ENCODE peak calls at places on chromosome 11, in nine cellular contexts. One of them, this sample, is unnamed.

GRCh38 chr11:5605849-5606248 is 9.4 kb downstream of the TRIM6 start:
- DNase-seq in fibroblast of pulmonary artery: peak
- DNase-seq in psoas muscle: no peak
- DNase-seq in neuronal stem cell: no peak
- DNase-seq in mucosa of gallbladder: no peak
- DNase-seq in iPS DF 6.9: no peak
- DNase-seq in MCF 10A: peak
- DNase-seq in H9: no peak
- DNase-seq in central memory CD4-positive, alpha-beta T cell: no peak
- DNase-seq in this sample: no peak

GRCh38 chr11:27934830-27935145 is 173.2 kb downstream of the KIF18A start:
- DNase-seq in central memory CD4-positive, alpha-beta T cell: no peak
- DNase-seq in MCF 10A: peak
- DNase-seq in mucosa of gallbladder: no peak
- DNase-seq in fibroblast of pulmonary artery: peak
- DNase-seq in H9: no peak
- DNase-seq in psoas muscle: no peak
- DNase-seq in neuronal stem cell: no peak
- DNase-seq in iPS DF 6.9: no peak
- DNase-seq in this sample: no peak

GRCh38 chr11:66051371-66051765 is 796 bp upstream of the SF3B2 start:
- DNase-seq in neuronal stem cell: no peak
- DNase-seq in central memory CD4-positive, alpha-beta T cell: no peak
- DNase-seq in fibroblast of pulmonary artery: no peak
- DNase-seq in psoas muscle: no peak
- DNase-seq in MCF 10A: no peak
- DNase-seq in iPS DF 6.9: no peak
- DNase-seq in mucosa of gallbladder: no peak
- DNase-seq in H9: no peak
- DNase-seq in this sample: no peak

GRCh38 chr11:33157103-33158027 is 3.9 kb downstream of the CSTF3 start:
- DNase-seq in fibroblast of pulmonary artery: no peak
- DNase-seq in mucosa of gallbladder: no peak
- DNase-seq in H9: no peak
- DNase-seq in neuronal stem cell: no peak
- DNase-seq in psoas muscle: no peak
- DNase-seq in MCF 10A: peak
- DNase-seq in iPS DF 6.9: no peak
- DNase-seq in central memory CD4-positive, alpha-beta T cell: no peak
- DNase-seq in this sample: no peak

GRCh38 chr11:66855574-66856495 is 1.0 kb upstream of the LRFN4 start:
- DNase-seq in psoas muscle: peak
- DNase-seq in MCF 10A: peak
- DNase-seq in H9: peak
- DNase-seq in fibroblast of pulmonary artery: peak
- DNase-seq in central memory CD4-positive, alpha-beta T cell: peak
- DNase-seq in mucosa of gallbladder: peak
- DNase-seq in iPS DF 6.9: no peak
- DNase-seq in neuronal stem cell: peak
- DNase-seq in this sample: peak

GRCh38 chr11:78773503-78773902 is 198.8 kb upstream of the NARS2 start:
- DNase-seq in mucosa of gallbladder: no peak
- DNase-seq in MCF 10A: no peak
- DNase-seq in fibroblast of pulmonary artery: no peak
- DNase-seq in central memory CD4-positive, alpha-beta T cell: no peak
- DNase-seq in H9: no peak
- DNase-seq in iPS DF 6.9: no peak
- DNase-seq in psoas muscle: no peak
- DNase-seq in neuronal stem cell: no peak
- DNase-seq in this sample: no peak

GRCh38 chr11:118691926-118692830 is 12.7 kb upstream of the TREH start:
- DNase-seq in mucosa of gallbladder: no peak
- DNase-seq in neuronal stem cell: no peak
- DNase-seq in MCF 10A: peak
- DNase-seq in central memory CD4-positive, alpha-beta T cell: peak
- DNase-seq in H9: no peak
- DNase-seq in psoas muscle: no peak
- DNase-seq in iPS DF 6.9: no peak
- DNase-seq in fibroblast of pulmonary artery: peak
- DNase-seq in this sample: peak

GRCh38 chr11:33613404-33613803 is 87.2 kb downstream of the C11orf91 start:
- DNase-seq in neuronal stem cell: no peak
- DNase-seq in H9: no peak
- DNase-seq in fibroblast of pulmonary artery: no peak
- DNase-seq in mucosa of gallbladder: no peak
- DNase-seq in iPS DF 6.9: no peak
- DNase-seq in psoas muscle: no peak
- DNase-seq in MCF 10A: no peak
- DNase-seq in central memory CD4-positive, alpha-beta T cell: no peak
- DNase-seq in this sample: no peak

GRCh38 chr11:28559497-28559896 is 451.3 kb downstream of the METTL15 start:
- DNase-seq in MCF 10A: no peak
- DNase-seq in H9: no peak
- DNase-seq in psoas muscle: no peak
- DNase-seq in iPS DF 6.9: no peak
- DNase-seq in fibroblast of pulmonary artery: peak
- DNase-seq in neuronal stem cell: peak
- DNase-seq in central memory CD4-positive, alpha-beta T cell: no peak
- DNase-seq in mucosa of gallbladder: no peak
- DNase-seq in this sample: peak

GRCh38 chr11:68093565-68093964 is 27.6 kb downstream of the CHKA start:
- DNase-seq in central memory CD4-positive, alpha-beta T cell: no peak
- DNase-seq in MCF 10A: no peak
- DNase-seq in psoas muscle: no peak
- DNase-seq in iPS DF 6.9: no peak
- DNase-seq in fibroblast of pulmonary artery: no peak
- DNase-seq in H9: no peak
- DNase-seq in neuronal stem cell: no peak
- DNase-seq in mucosa of gallbladder: no peak
- DNase-seq in this sample: no peak

GRCh38 chr11:16774920-16775603 is 36.6 kb downstream of the C11orf58 start:
- DNase-seq in MCF 10A: no peak
- DNase-seq in neuronal stem cell: no peak
- DNase-seq in fibroblast of pulmonary artery: no peak
- DNase-seq in central memory CD4-positive, alpha-beta T cell: no peak
- DNase-seq in H9: no peak
- DNase-seq in iPS DF 6.9: no peak
- DNase-seq in psoas muscle: no peak
- DNase-seq in mucosa of gallbladder: no peak
- DNase-seq in this sample: peak

GRCh38 chr11:57158180-57158579 is 23.6 kb upstream of the LRRC55 start:
- DNase-seq in H9: no peak
- DNase-seq in MCF 10A: no peak
- DNase-seq in central memory CD4-positive, alpha-beta T cell: no peak
- DNase-seq in mucosa of gallbladder: no peak
- DNase-seq in psoas muscle: no peak
- DNase-seq in neuronal stem cell: no peak
- DNase-seq in iPS DF 6.9: no peak
- DNase-seq in fibroblast of pulmonary artery: no peak
- DNase-seq in this sample: no peak

GRCh38 chr11:99501655-99502054 is 480.9 kb downstream of the CNTN5 start:
- DNase-seq in psoas muscle: no peak
- DNase-seq in central memory CD4-positive, alpha-beta T cell: no peak
- DNase-seq in mucosa of gallbladder: no peak
- DNase-seq in H9: no peak
- DNase-seq in fibroblast of pulmonary artery: no peak
- DNase-seq in iPS DF 6.9: no peak
- DNase-seq in neuronal stem cell: no peak
- DNase-seq in MCF 10A: no peak
- DNase-seq in this sample: no peak

GRCh38 chr11:95585071-95585751 is 204.4 kb downstream of the FAM76B start:
- DNase-seq in fibroblast of pulmonary artery: peak
- DNase-seq in mucosa of gallbladder: no peak
- DNase-seq in MCF 10A: no peak
- DNase-seq in iPS DF 6.9: no peak
- DNase-seq in psoas muscle: no peak
- DNase-seq in neuronal stem cell: no peak
- DNase-seq in central memory CD4-positive, alpha-beta T cell: no peak
- DNase-seq in H9: no peak
- DNase-seq in this sample: no peak

GRCh38 chr11:84865791-84866535 is 761.2 kb downstream of the DLG2 start:
- DNase-seq in MCF 10A: no peak
- DNase-seq in psoas muscle: no peak
- DNase-seq in central memory CD4-positive, alpha-beta T cell: no peak
- DNase-seq in neuronal stem cell: no peak
- DNase-seq in fibroblast of pulmonary artery: no peak
- DNase-seq in H9: no peak
- DNase-seq in mucosa of gallbladder: no peak
- DNase-seq in iPS DF 6.9: no peak
- DNase-seq in this sample: no peak

GRCh38 chr11:5252280-5253265 is 2.0 kb downstream of the HBG2 start:
- DNase-seq in H9: no peak
- DNase-seq in psoas muscle: no peak
- DNase-seq in mucosa of gallbladder: no peak
- DNase-seq in neuronal stem cell: no peak
- DNase-seq in iPS DF 6.9: no peak
- DNase-seq in central memory CD4-positive, alpha-beta T cell: no peak
- DNase-seq in fibroblast of pulmonary artery: no peak
- DNase-seq in MCF 10A: no peak
- DNase-seq in this sample: no peak

GRCh38 chr11:1219836-1220810 is 2.7 kb upstream of the MUC5B start:
- DNase-seq in fibroblast of pulmonary artery: peak
- DNase-seq in mucosa of gallbladder: peak
- DNase-seq in iPS DF 6.9: no peak
- DNase-seq in central memory CD4-positive, alpha-beta T cell: no peak
- DNase-seq in neuronal stem cell: no peak
- DNase-seq in H9: peak
- DNase-seq in psoas muscle: peak
- DNase-seq in MCF 10A: no peak
- DNase-seq in this sample: peak

GRCh38 chr11:46944356-46944755 is 7.8 kb downstream of the CSTPP1 start:
- DNase-seq in iPS DF 6.9: no peak
- DNase-seq in mucosa of gallbladder: no peak
- DNase-seq in psoas muscle: no peak
- DNase-seq in central memory CD4-positive, alpha-beta T cell: no peak
- DNase-seq in fibroblast of pulmonary artery: no peak
- DNase-seq in MCF 10A: no peak
- DNase-seq in H9: no peak
- DNase-seq in neuronal stem cell: no peak
- DNase-seq in this sample: no peak

GRCh38 chr11:70510106-70510505 is 111.8 kb downstream of the CTTN start:
- DNase-seq in iPS DF 6.9: no peak
- DNase-seq in H9: no peak
- DNase-seq in psoas muscle: peak
- DNase-seq in neuronal stem cell: no peak
- DNase-seq in MCF 10A: no peak
- DNase-seq in fibroblast of pulmonary artery: no peak
- DNase-seq in central memory CD4-positive, alpha-beta T cell: no peak
- DNase-seq in mucosa of gallbladder: no peak
- DNase-seq in this sample: no peak

GRCh38 chr11:67312187-67313021 is 9.1 kb downstream of the SSH3 start:
- DNase-seq in mucosa of gallbladder: peak
- DNase-seq in MCF 10A: peak
- DNase-seq in central memory CD4-positive, alpha-beta T cell: peak
- DNase-seq in fibroblast of pulmonary artery: no peak
- DNase-seq in psoas muscle: no peak
- DNase-seq in H9: no peak
- DNase-seq in neuronal stem cell: no peak
- DNase-seq in iPS DF 6.9: no peak
- DNase-seq in this sample: no peak

GRCh38 chr11:117039897-117040296 is 58.3 kb downstream of the SIK3 start:
- DNase-seq in MCF 10A: peak
- DNase-seq in neuronal stem cell: no peak
- DNase-seq in psoas muscle: no peak
- DNase-seq in mucosa of gallbladder: no peak
- DNase-seq in central memory CD4-positive, alpha-beta T cell: no peak
- DNase-seq in H9: no peak
- DNase-seq in fibroblast of pulmonary artery: no peak
- DNase-seq in iPS DF 6.9: no peak
- DNase-seq in this sample: no peak

GRCh38 chr11:4156571-4156970 is 62.0 kb downstream of the RRM1 start:
- DNase-seq in psoas muscle: no peak
- DNase-seq in mucosa of gallbladder: no peak
- DNase-seq in central memory CD4-positive, alpha-beta T cell: no peak
- DNase-seq in MCF 10A: no peak
- DNase-seq in neuronal stem cell: no peak
- DNase-seq in fibroblast of pulmonary artery: no peak
- DNase-seq in iPS DF 6.9: no peak
- DNase-seq in H9: no peak
- DNase-seq in this sample: no peak

GRCh38 chr11:119169272-119169719 is 771 bp downstream of the NLRX1 start:
- DNase-seq in fibroblast of pulmonary artery: peak
- DNase-seq in psoas muscle: peak
- DNase-seq in H9: peak
- DNase-seq in MCF 10A: peak
- DNase-seq in mucosa of gallbladder: peak
- DNase-seq in central memory CD4-positive, alpha-beta T cell: no peak
- DNase-seq in iPS DF 6.9: peak
- DNase-seq in neuronal stem cell: peak
- DNase-seq in this sample: peak

GRCh38 chr11:117417342-117417741 is 89.7 kb downstream of the CEP164 start:
- DNase-seq in central memory CD4-positive, alpha-beta T cell: no peak
- DNase-seq in MCF 10A: no peak
- DNase-seq in H9: no peak
- DNase-seq in neuronal stem cell: no peak
- DNase-seq in psoas muscle: no peak
- DNase-seq in iPS DF 6.9: no peak
- DNase-seq in fibroblast of pulmonary artery: no peak
- DNase-seq in mucosa of gallbladder: no peak
- DNase-seq in this sample: no peak

GRCh38 chr11:64305691-64306562 is 603 bp downstream of the ESRRA start:
- DNase-seq in H9: peak
- DNase-seq in iPS DF 6.9: no peak
- DNase-seq in MCF 10A: peak
- DNase-seq in mucosa of gallbladder: peak
- DNase-seq in fibroblast of pulmonary artery: peak
- DNase-seq in central memory CD4-positive, alpha-beta T cell: peak
- DNase-seq in psoas muscle: peak
- DNase-seq in neuronal stem cell: peak
- DNase-seq in this sample: peak

This sample was measured in H7.